ENCODE peak calls at places on chromosomes 5 and 9, in seven cellular contexts. A is cardiac fibroblast, F is right atrium auricular region, P is brain microvascular endothelial cell, E is Peyer's patch, W is astrocyte of the spinal cord, Y is GM12865. O is an unnamed sample.

GRCh38 chr9:127535834-127536233 is 76.2 kb upstream of the STXBP1 start:
- DNase-seq in Y (no peak), W (no peak), P (peak; percentile 53), A (no peak), F (peak; percentile 70), E (no peak), O (no peak)

GRCh38 chr5:101838329-101838964 is 457.6 kb downstream of the SLCO4C1 start:
- DNase-seq in W (peak; percentile 68), E (no peak), F (no peak), A (peak; percentile 57), P (no peak), Y (no peak), O (peak; percentile 53)

GRCh38 chr9:116450378-116451139 is 236.5 kb upstream of the TRIM32 start:
- DNase-seq in W (peak; percentile 87), F (no peak), Y (peak; percentile 55), E (no peak), P (peak; percentile 38), A (peak; percentile 92), O (peak; percentile 81)

GRCh38 chr5:157596449-157596848 is 20.9 kb upstream of the ADAM19 start:
- DNase-seq in E (no peak), F (no peak), A (no peak), Y (peak; percentile 95), W (no peak), P (no peak), O (no peak)

GRCh38 chr5:115686692-115687054 is 60.8 kb upstream of the TMED7 start:
- DNase-seq in W (peak; percentile 44), Y (no peak), A (no peak), F (no peak), P (peak; percentile 12), E (no peak), O (no peak)

GRCh38 chr5:57346336-57346735 is 136.3 kb downstream of the ACTBL2 start:
- DNase-seq in F (no peak), W (no peak), E (no peak), A (peak; percentile 74), Y (no peak), P (no peak), O (no peak)

GRCh38 chr5:82620957-82621600 is 342.9 kb upstream of the RPS23 start:
- DNase-seq in E (no peak), P (peak; percentile 44), A (no peak), Y (no peak), W (peak; percentile 80), F (no peak), O (peak; percentile 41)

GRCh38 chr5:119333421-119333851 is 22.4 kb upstream of the TNFAIP8 start:
- DNase-seq in F (no peak), W (no peak), Y (no peak), P (no peak), A (no peak), E (no peak), O (no peak)

GRCh38 chr5:173888473-173889135 is 455 bp downstream of the CPEB4 start:
- DNase-seq in P (no peak), F (no peak), W (no peak), Y (no peak), A (peak; percentile 33), E (peak; percentile 58), O (no peak)

GRCh38 chr5:58088941-58089340 is 370.9 kb downstream of the PLK2 start:
- DNase-seq in E (no peak), P (no peak), F (no peak), Y (no peak), W (no peak), A (no peak), O (no peak)

GRCh38 chr5:55692509-55692908 is 19.6 kb downstream of the SLC38A9 start:
- DNase-seq in A (no peak), F (no peak), W (no peak), P (no peak), E (no peak), Y (no peak), O (no peak)

GRCh38 chr5:55691265-55692105 is 20.6 kb downstream of the SLC38A9 start:
- DNase-seq in Y (peak; percentile 52), F (no peak), P (no peak), A (peak; percentile 77), W (peak; percentile 70), E (no peak), O (peak; percentile 53)

GRCh38 chr5:55692106-55692417 is 20.1 kb downstream of the SLC38A9 start:
- DNase-seq in F (no peak), A (no peak), Y (no peak), W (no peak), P (no peak), E (no peak), O (no peak)

GRCh38 chr5:55699041-55699688 is 13.0 kb downstream of the SLC38A9 start:
- DNase-seq in Y (peak; percentile 18), A (no peak), P (no peak), E (no peak), W (no peak), F (no peak), O (no peak)

DNA sequence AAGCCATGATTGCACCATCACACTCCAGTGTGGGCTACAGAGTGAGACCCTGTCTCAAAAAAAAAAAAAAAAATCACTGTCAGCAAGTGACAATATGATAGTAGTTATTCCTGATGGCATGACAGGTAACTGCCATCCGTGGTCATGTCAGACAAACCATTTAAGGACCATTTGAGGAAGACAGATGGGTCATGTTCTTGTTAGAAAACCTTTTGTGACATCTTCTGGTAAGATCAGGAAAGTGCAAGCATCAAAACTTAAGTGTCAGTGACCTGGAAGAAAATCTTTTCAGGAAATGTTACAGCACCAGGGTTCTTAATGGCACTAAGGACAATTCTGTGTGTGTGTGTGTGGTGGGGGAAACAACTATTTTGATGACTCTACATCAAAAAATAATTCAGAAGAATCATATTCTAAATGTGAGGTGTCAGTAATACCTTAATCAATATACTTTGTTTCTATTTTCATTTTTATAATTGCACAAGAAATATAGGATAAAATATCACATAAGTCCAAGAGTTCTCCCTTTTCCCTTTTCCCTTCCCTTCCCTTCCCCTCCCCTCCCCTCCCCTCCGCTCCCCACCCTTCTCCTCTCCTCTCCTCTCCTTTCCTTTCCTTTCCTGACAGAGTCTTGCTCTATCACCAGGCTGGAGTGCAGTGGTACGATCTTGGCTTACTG is 17.8 kb downstream of the SLC38A9 start:
- DNase-seq in P (no peak), A (peak; percentile 59), W (peak; percentile 24), E (no peak), Y (peak; percentile 51), F (no peak), O (peak; percentile 22)
- TF ChIP-seq CTCF in P (peak; percentile 36), A (peak; percentile 48), W (peak; percentile 49), E (peak; percentile 70), Y (peak; percentile 41), F (peak; percentile 63), O (peak; percentile 43)

DNA sequence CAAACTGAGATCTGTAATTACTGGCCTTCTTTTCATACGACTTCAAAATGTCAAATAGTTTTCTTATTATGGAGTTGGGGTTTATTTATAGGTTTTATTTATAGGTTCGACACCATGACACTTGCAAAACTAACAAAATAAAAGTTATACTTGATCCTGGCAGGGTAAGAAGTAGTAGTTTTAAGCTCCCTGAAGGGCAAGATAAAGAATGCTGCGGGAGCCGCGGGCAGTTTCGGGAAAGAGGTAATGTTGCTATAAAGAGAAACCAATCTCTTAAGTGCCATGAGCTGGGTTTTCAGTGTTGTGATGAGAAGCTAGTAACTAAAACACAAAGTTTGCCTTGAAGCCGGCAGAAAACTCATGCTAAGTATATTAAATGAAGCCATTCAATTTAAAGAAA is 24.8 kb downstream of the PTPN3 start:
- DNase-seq in F (no peak), E (no peak), W (no peak), Y (no peak), P (no peak), A (no peak), O (no peak)
- H3K4me3 ChIP-seq in F (no peak overlapping the region), E (no peak overlapping the region), W (no peak overlapping the region), Y (no peak overlapping the region), P (no peak overlapping the region), A (no peak overlapping the region), O (no peak overlapping the region)

GRCh38 chr9:87113892-87114291 is 166.6 kb upstream of the GAS1 start:
- DNase-seq in E (no peak), F (no peak), P (no peak), W (no peak), Y (no peak), A (no peak), O (no peak)
- TF ChIP-seq CTCF in E (no peak), F (no peak), P (peak; percentile 60), W (peak; percentile 2), Y (no peak), A (no peak), O (no peak)

GRCh38 chr5:77877516-77878070 is 101.5 kb upstream of the TBCA start:
- DNase-seq in F (no peak), Y (no peak), P (no peak), W (no peak), A (no peak), E (no peak), O (no peak)
- H3K4me3 ChIP-seq in F (no peak overlapping the region), Y (no peak overlapping the region), P (no peak overlapping the region), W (no peak overlapping the region), A (no peak overlapping the region), E (no peak overlapping the region), O (no peak overlapping the region)

DNA sequence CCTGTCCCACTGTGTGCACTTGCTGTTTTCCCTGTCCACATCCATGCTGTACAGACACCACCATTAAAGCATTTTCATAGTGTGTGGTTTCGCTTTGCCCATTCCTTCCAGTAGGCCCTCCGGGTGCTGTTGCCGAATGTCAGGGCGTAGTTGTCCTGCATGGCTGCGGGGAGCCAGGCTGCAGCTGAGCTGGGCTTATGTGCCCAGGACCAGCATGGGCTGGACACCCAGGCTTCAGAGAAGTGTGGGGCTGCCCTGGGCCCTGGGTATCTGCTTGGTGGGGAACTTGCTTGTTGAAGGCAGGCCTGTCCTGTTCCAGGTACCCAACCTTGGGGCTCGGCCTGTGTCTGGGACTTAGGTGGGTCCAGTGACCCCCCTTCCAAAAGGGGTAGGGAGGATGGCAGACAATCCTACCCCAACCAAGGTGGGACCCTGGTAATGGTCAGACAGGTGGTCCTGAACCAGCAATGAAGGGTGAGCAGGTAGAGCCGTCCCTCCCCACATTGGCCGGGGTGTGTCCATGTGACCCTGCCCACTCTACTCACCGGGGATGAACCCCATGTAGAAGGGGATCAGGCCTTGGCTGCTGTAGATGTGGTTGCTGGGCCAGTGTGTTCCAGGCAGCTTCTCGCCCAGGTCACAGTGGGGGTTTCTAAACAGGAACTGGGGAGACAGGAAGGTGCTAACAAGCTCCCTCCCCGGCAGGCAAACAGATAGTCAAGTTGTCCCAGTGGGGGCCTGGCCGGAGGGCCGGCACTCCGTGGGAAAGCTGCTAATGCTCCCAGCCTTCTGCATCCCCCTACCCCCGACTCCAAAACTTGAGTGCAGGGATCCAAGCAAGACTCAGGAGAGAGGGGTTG is 2.8 kb downstream of the TUBB4B start:
- DNase-seq in A (no peak), E (no peak), W (no peak), Y (no peak), P (no peak), F (no peak), O (no peak)
- TF ChIP-seq CTCF in A (no peak), E (no peak), W (no peak), Y (no peak), P (no peak), F (no peak), O (no peak)

O was measured in astrocyte of the cerebellum.